ENCODE peak calls at places on chromosomes 3 and 15, in eight cellular contexts. One of them, this sample, is unnamed.

GRCh38 chr15:40933520-40933904 is 4.4 kb downstream of the DLL4 start:
- DNase-seq in endothelial cell of umbilical vein: no peak
- DNase-seq in IMR-90: no peak
- DNase-seq in ovary: no peak
- DNase-seq in heart left ventricle: no peak
- DNase-seq in body of pancreas: no peak
- DNase-seq in lower leg skin: no peak
- DNase-seq in NB4: no peak
- DNase-seq in this sample: no peak

GRCh38 chr3:11335056-11335608 is 62.9 kb downstream of the ATG7 start:
- DNase-seq in NB4: peak
- DNase-seq in endothelial cell of umbilical vein: peak
- DNase-seq in IMR-90: peak
- DNase-seq in ovary: no peak
- DNase-seq in heart left ventricle: no peak
- DNase-seq in body of pancreas: no peak
- DNase-seq in lower leg skin: peak
- DNase-seq in this sample: peak

GRCh38 chr3:42666022-42666421 is 12.5 kb downstream of the ZBTB47 start:
- DNase-seq in IMR-90: no peak
- DNase-seq in body of pancreas: no peak
- DNase-seq in NB4: no peak
- DNase-seq in ovary: no peak
- DNase-seq in endothelial cell of umbilical vein: no peak
- DNase-seq in heart left ventricle: no peak
- DNase-seq in lower leg skin: peak
- DNase-seq in this sample: no peak

GRCh38 chr3:114758828-114759709 is 388.0 kb downstream of the ZBTB20 start:
- DNase-seq in body of pancreas: peak
- DNase-seq in ovary: no peak
- DNase-seq in lower leg skin: no peak
- DNase-seq in endothelial cell of umbilical vein: no peak
- DNase-seq in NB4: peak
- DNase-seq in IMR-90: peak
- DNase-seq in heart left ventricle: no peak
- DNase-seq in this sample: no peak

GRCh38 chr3:148221303-148221702 is 476.4 kb upstream of the AGTR1 start:
- DNase-seq in ovary: no peak
- DNase-seq in body of pancreas: no peak
- DNase-seq in lower leg skin: no peak
- DNase-seq in endothelial cell of umbilical vein: no peak
- DNase-seq in IMR-90: no peak
- DNase-seq in NB4: peak
- DNase-seq in heart left ventricle: no peak
- DNase-seq in this sample: no peak

GRCh38 chr15:53978248-53978906 is at the start of gene UNC13C:
- DNase-seq in lower leg skin: no peak
- DNase-seq in NB4: no peak
- DNase-seq in body of pancreas: no peak
- DNase-seq in endothelial cell of umbilical vein: no peak
- DNase-seq in heart left ventricle: no peak
- DNase-seq in ovary: no peak
- DNase-seq in IMR-90: no peak
- DNase-seq in this sample: no peak

GRCh38 chr3:107431048-107431297 is 53.7 kb downstream of the CCDC54 start:
- DNase-seq in body of pancreas: no peak
- DNase-seq in ovary: peak
- DNase-seq in lower leg skin: no peak
- DNase-seq in NB4: peak
- DNase-seq in heart left ventricle: peak
- DNase-seq in IMR-90: peak
- DNase-seq in endothelial cell of umbilical vein: peak
- DNase-seq in this sample: no peak

GRCh38 chr15:91950631-91951384 is 97.3 kb downstream of the SLCO3A1 start:
- DNase-seq in body of pancreas: no peak
- DNase-seq in endothelial cell of umbilical vein: no peak
- DNase-seq in heart left ventricle: no peak
- DNase-seq in NB4: peak
- DNase-seq in ovary: no peak
- DNase-seq in IMR-90: peak
- DNase-seq in lower leg skin: no peak
- DNase-seq in this sample: no peak

GRCh38 chr15:70535071-70535954 is 228.0 kb downstream of the UACA start:
- DNase-seq in body of pancreas: no peak
- DNase-seq in endothelial cell of umbilical vein: no peak
- DNase-seq in ovary: no peak
- DNase-seq in IMR-90: no peak
- DNase-seq in NB4: peak
- DNase-seq in lower leg skin: no peak
- DNase-seq in heart left ventricle: no peak
- DNase-seq in this sample: no peak

GRCh38 chr3:16841906-16842709 is 42.6 kb upstream of the PLCL2 start:
- DNase-seq in endothelial cell of umbilical vein: no peak
- DNase-seq in heart left ventricle: peak
- DNase-seq in ovary: no peak
- DNase-seq in body of pancreas: peak
- DNase-seq in lower leg skin: peak
- DNase-seq in IMR-90: no peak
- DNase-seq in NB4: peak
- DNase-seq in this sample: peak

GRCh38 chr15:57305009-57305408 is 71.3 kb upstream of the CGNL1 start:
- DNase-seq in body of pancreas: no peak
- DNase-seq in endothelial cell of umbilical vein: no peak
- DNase-seq in ovary: no peak
- DNase-seq in IMR-90: no peak
- DNase-seq in NB4: no peak
- DNase-seq in heart left ventricle: no peak
- DNase-seq in lower leg skin: no peak
- DNase-seq in this sample: no peak

GRCh38 chr15:95994418-95994817 is 336.1 kb upstream of the NR2F2 start:
- DNase-seq in ovary: no peak
- DNase-seq in NB4: no peak
- DNase-seq in heart left ventricle: no peak
- DNase-seq in IMR-90: peak
- DNase-seq in lower leg skin: no peak
- DNase-seq in endothelial cell of umbilical vein: no peak
- DNase-seq in body of pancreas: no peak
- DNase-seq in this sample: no peak

GRCh38 chr15:33218071-33218491 is 23.6 kb upstream of the FMN1 start:
- DNase-seq in lower leg skin: no peak
- DNase-seq in body of pancreas: no peak
- DNase-seq in ovary: no peak
- DNase-seq in endothelial cell of umbilical vein: no peak
- DNase-seq in heart left ventricle: no peak
- DNase-seq in IMR-90: no peak
- DNase-seq in NB4: no peak
- DNase-seq in this sample: no peak

GRCh38 chr3:13500133-13500885 is 20.2 kb downstream of the HDAC11 start:
- DNase-seq in endothelial cell of umbilical vein: no peak
- DNase-seq in body of pancreas: no peak
- DNase-seq in IMR-90: no peak
- DNase-seq in lower leg skin: no peak
- DNase-seq in ovary: peak
- DNase-seq in NB4: no peak
- DNase-seq in heart left ventricle: no peak
- DNase-seq in this sample: no peak

DNA sequence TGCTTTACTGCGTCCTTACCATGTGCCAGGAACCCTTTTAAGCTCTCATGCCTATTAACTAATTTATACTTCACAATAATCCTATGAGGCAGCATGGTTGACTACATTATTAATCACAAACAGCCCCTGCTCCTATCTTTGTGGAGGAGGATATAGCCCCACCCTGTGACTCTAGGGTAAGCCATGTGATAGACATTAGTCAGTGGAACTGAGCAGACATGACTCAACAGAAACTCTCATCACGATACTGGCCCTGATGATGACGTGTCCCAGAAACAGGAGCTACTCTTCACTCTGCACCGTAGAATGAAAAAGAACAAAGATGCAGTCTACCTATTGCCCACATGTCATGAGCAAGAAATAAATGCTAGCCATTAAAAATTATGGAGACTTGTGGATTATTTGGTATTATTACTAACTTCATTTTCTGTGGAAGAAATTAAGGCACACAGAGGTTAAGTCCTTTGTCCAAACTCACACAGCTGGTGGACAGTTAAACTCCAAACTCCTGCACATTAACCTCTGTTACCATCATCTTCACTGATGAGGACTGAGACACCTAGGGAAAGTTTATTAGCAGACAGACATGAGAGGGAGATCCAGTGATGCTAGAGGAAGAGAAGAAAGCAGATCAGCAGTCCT is 51.2 kb downstream of the CFAP20DC start:
- DNase-seq in IMR-90: peak
- DNase-seq in endothelial cell of umbilical vein: peak
- DNase-seq in ovary: no peak
- DNase-seq in NB4: no peak
- DNase-seq in heart left ventricle: no peak
- DNase-seq in body of pancreas: no peak
- DNase-seq in lower leg skin: no peak
- DNase-seq in this sample: no peak
- TF ChIP-seq POLR2A in IMR-90: no peak
- TF ChIP-seq POLR2A in endothelial cell of umbilical vein: no peak
- TF ChIP-seq POLR2A in ovary: no peak
- TF ChIP-seq POLR2A in NB4: no peak
- TF ChIP-seq POLR2A in heart left ventricle: no peak
- TF ChIP-seq POLR2A in body of pancreas: no peak
- TF ChIP-seq POLR2A in lower leg skin: no peak
- TF ChIP-seq POLR2A in this sample: no peak

DNA sequence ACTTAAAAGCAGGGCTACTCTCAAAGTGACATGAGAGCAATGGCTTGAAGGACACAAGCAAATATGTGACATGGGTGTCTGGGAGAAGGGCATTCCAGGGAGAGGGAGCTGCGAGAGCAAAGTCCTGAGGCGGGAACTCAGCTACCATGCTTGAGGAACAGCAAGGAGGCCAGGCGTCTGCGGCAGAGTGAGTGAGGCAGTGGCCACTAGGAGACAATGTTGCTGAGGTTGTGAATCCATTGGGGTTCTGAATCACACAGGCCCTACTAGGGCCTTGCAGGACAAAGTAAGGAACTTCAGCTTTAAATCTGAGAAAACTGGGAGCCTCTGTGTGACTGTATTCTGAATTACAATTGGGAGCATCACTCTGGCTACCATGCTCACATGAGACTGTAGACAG is 94.1 kb upstream of the PRICKLE2 start:
- DNase-seq in body of pancreas: no peak
- DNase-seq in ovary: no peak
- DNase-seq in lower leg skin: no peak
- DNase-seq in heart left ventricle: no peak
- DNase-seq in IMR-90: no peak
- DNase-seq in NB4: no peak
- DNase-seq in endothelial cell of umbilical vein: no peak
- DNase-seq in this sample: no peak
- TF ChIP-seq POLR2A in body of pancreas: no peak
- TF ChIP-seq POLR2A in ovary: no peak
- TF ChIP-seq POLR2A in lower leg skin: no peak
- TF ChIP-seq POLR2A in heart left ventricle: no peak
- TF ChIP-seq POLR2A in IMR-90: no peak
- TF ChIP-seq POLR2A in NB4: no peak
- TF ChIP-seq POLR2A in endothelial cell of umbilical vein: no peak
- TF ChIP-seq POLR2A in this sample: no peak

GRCh38 chr15:29822685-29823459 is 604 bp upstream of the TJP1 start:
- DNase-seq in heart left ventricle: peak
- DNase-seq in body of pancreas: peak
- DNase-seq in lower leg skin: peak
- DNase-seq in NB4: no peak
- DNase-seq in ovary: peak
- DNase-seq in endothelial cell of umbilical vein: peak
- DNase-seq in IMR-90: peak
- DNase-seq in this sample: no peak

GRCh38 chr15:29820802-29821160 is 1.5 kb downstream of the TJP1 start:
- DNase-seq in endothelial cell of umbilical vein: peak
- DNase-seq in heart left ventricle: no peak
- DNase-seq in lower leg skin: no peak
- DNase-seq in ovary: no peak
- DNase-seq in NB4: no peak
- DNase-seq in body of pancreas: no peak
- DNase-seq in IMR-90: peak
- DNase-seq in this sample: no peak

GRCh38 chr15:29821416-29822099 is 710 bp downstream of the TJP1 start:
- DNase-seq in IMR-90: peak
- DNase-seq in endothelial cell of umbilical vein: peak
- DNase-seq in NB4: no peak
- DNase-seq in heart left ventricle: peak
- DNase-seq in body of pancreas: peak
- DNase-seq in lower leg skin: peak
- DNase-seq in ovary: peak
- DNase-seq in this sample: no peak

GRCh38 chr15:29819979-29820801 is 2.1 kb downstream of the TJP1 start:
- DNase-seq in body of pancreas: no peak
- DNase-seq in IMR-90: peak
- DNase-seq in ovary: no peak
- DNase-seq in NB4: no peak
- DNase-seq in lower leg skin: no peak
- DNase-seq in heart left ventricle: no peak
- DNase-seq in endothelial cell of umbilical vein: peak
- DNase-seq in this sample: no peak

DNA sequence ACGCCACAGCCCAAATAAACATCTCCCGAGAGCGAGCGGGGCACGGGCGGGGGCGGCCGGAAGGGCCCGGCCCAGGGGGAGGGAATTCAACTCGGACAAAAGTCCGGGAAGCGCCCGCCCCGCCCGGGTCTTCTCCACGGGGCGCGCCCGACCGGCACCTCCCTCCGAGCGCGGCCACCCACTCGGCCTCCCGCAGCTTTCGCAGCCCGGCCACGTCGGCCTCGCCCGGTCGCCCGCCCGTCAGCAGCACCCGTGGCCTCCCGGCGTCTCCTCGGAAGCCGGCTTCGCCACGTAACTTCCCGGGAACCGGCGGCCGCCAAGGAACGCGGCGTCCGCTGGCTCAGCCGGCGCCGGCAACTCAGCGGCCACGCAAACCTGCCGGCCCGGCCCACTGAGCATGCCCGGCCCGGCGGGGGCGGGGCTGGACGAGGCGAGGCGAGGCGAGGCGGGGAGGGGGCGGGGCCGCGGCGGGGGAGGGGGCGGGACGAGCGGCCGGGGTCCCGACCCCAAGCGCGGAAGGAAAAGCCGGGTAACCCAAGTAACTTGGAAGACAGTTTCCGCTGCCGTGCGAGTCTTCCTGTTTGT is at the start of gene TJP1:
- DNase-seq in NB4: no peak
- DNase-seq in heart left ventricle: peak
- DNase-seq in IMR-90: peak
- DNase-seq in body of pancreas: peak
- DNase-seq in ovary: peak
- DNase-seq in endothelial cell of umbilical vein: peak
- DNase-seq in lower leg skin: peak
- DNase-seq in this sample: no peak
- TF ChIP-seq POLR2A in NB4: no peak
- TF ChIP-seq POLR2A in heart left ventricle: peak
- TF ChIP-seq POLR2A in IMR-90: peak
- TF ChIP-seq POLR2A in body of pancreas: peak
- TF ChIP-seq POLR2A in ovary: peak
- TF ChIP-seq POLR2A in endothelial cell of umbilical vein: peak
- TF ChIP-seq POLR2A in lower leg skin: no peak
- TF ChIP-seq POLR2A in this sample: no peak

DNA sequence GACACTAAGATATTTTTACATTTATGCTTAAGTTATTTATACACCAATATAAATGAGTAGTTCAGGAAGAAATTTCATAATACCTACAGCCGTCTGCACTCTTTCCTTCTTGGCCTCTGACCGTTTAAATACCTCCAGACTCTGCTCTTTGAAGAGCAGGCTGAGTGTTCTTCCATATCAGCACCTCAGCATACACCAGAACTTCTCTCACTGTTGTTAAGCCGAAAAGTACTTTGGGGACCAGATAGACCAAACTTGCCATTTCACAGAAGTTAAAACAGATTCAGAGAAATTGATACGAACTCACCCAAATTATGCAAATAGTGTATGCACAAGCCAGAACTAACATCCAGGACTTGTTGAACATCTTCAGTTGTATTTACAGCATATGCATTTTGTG is 24.3 kb downstream of the CGGBP1 start:
- DNase-seq in heart left ventricle: no peak
- DNase-seq in body of pancreas: no peak
- DNase-seq in ovary: no peak
- DNase-seq in IMR-90: no peak
- DNase-seq in lower leg skin: no peak
- DNase-seq in endothelial cell of umbilical vein: no peak
- DNase-seq in NB4: no peak
- DNase-seq in this sample: no peak
- TF ChIP-seq POLR2A in heart left ventricle: no peak
- TF ChIP-seq POLR2A in body of pancreas: no peak
- TF ChIP-seq POLR2A in ovary: no peak
- TF ChIP-seq POLR2A in IMR-90: no peak
- TF ChIP-seq POLR2A in lower leg skin: no peak
- TF ChIP-seq POLR2A in endothelial cell of umbilical vein: no peak
- TF ChIP-seq POLR2A in NB4: no peak
- TF ChIP-seq POLR2A in this sample: no peak